ENCODE peak calls at places on chromosomes 6 and 20, in seven cellular contexts. One of them, this sample, is unnamed.

GRCh38 chr6:119313937-119314893 is 35.3 kb downstream of the MAN1A1 start:
- DNase-seq in HCT116: no peak
- DNase-seq in stomach: no peak
- DNase-seq in adrenal gland: no peak
- DNase-seq in transverse colon: peak
- DNase-seq in heart left ventricle: no peak
- DNase-seq in A549: no peak
- DNase-seq in this sample: no peak

GRCh38 chr6:37407948-37408347 is 25.1 kb upstream of the CMTR1 start:
- DNase-seq in HCT116: no peak
- DNase-seq in stomach: no peak
- DNase-seq in adrenal gland: no peak
- DNase-seq in transverse colon: no peak
- DNase-seq in heart left ventricle: no peak
- DNase-seq in A549: no peak
- DNase-seq in this sample: no peak

GRCh38 chr6:154738561-154738961 is 5.3 kb downstream of the SCAF8 start:
- DNase-seq in HCT116: no peak
- DNase-seq in stomach: no peak
- DNase-seq in adrenal gland: no peak
- DNase-seq in transverse colon: no peak
- DNase-seq in heart left ventricle: no peak
- DNase-seq in A549: no peak
- DNase-seq in this sample: no peak

GRCh38 chr6:170209354-170210025 is 81.4 kb downstream of the DLL1 start:
- DNase-seq in HCT116: no peak
- DNase-seq in stomach: peak
- DNase-seq in adrenal gland: no peak
- DNase-seq in transverse colon: no peak
- DNase-seq in heart left ventricle: no peak
- DNase-seq in A549: no peak
- DNase-seq in this sample: no peak

GRCh38 chr6:170449835-170450753 is 103.0 kb downstream of the PSMB1 start:
- DNase-seq in HCT116: no peak
- DNase-seq in stomach: no peak
- DNase-seq in adrenal gland: no peak
- DNase-seq in transverse colon: no peak
- DNase-seq in heart left ventricle: no peak
- DNase-seq in A549: no peak
- DNase-seq in this sample: no peak

GRCh38 chr6:72525821-72526550 is 95.9 kb upstream of the KCNQ5 start:
- DNase-seq in HCT116: no peak
- DNase-seq in stomach: no peak
- DNase-seq in adrenal gland: no peak
- DNase-seq in transverse colon: no peak
- DNase-seq in heart left ventricle: no peak
- DNase-seq in A549: no peak
- DNase-seq in this sample: no peak

GRCh38 chr6:111837641-111838500 is 35.4 kb downstream of the FYN start:
- DNase-seq in HCT116: no peak
- DNase-seq in stomach: no peak
- DNase-seq in adrenal gland: no peak
- DNase-seq in transverse colon: no peak
- DNase-seq in heart left ventricle: no peak
- DNase-seq in A549: no peak
- DNase-seq in this sample: no peak

GRCh38 chr6:21747441-21747840 is 153.9 kb downstream of the SOX4 start:
- DNase-seq in HCT116: no peak
- DNase-seq in stomach: no peak
- DNase-seq in adrenal gland: no peak
- DNase-seq in transverse colon: no peak
- DNase-seq in heart left ventricle: no peak
- DNase-seq in A549: no peak
- DNase-seq in this sample: no peak

GRCh38 chr20:25402583-25402982 is 4.9 kb upstream of the GINS1 start:
- DNase-seq in HCT116: no peak
- DNase-seq in stomach: no peak
- DNase-seq in adrenal gland: no peak
- DNase-seq in transverse colon: no peak
- DNase-seq in heart left ventricle: no peak
- DNase-seq in A549: no peak
- DNase-seq in this sample: no peak

GRCh38 chr20:38871560-38871953 is 54.7 kb upstream of the FAM83D start:
- DNase-seq in HCT116: no peak
- DNase-seq in stomach: no peak
- DNase-seq in adrenal gland: no peak
- DNase-seq in transverse colon: no peak
- DNase-seq in heart left ventricle: no peak
- DNase-seq in A549: no peak
- DNase-seq in this sample: no peak

GRCh38 chr20:38872491-38873049 is 53.6 kb upstream of the FAM83D start:
- DNase-seq in HCT116: no peak
- DNase-seq in stomach: no peak
- DNase-seq in adrenal gland: no peak
- DNase-seq in transverse colon: no peak
- DNase-seq in heart left ventricle: no peak
- DNase-seq in A549: no peak
- DNase-seq in this sample: no peak

GRCh38 chr20:38874460-38875169 is 51.6 kb upstream of the FAM83D start:
- DNase-seq in HCT116: no peak
- DNase-seq in stomach: no peak
- DNase-seq in adrenal gland: no peak
- DNase-seq in transverse colon: peak
- DNase-seq in heart left ventricle: no peak
- DNase-seq in A549: no peak
- DNase-seq in this sample: no peak

GRCh38 chr20:38872036-38872435 is 54.2 kb upstream of the FAM83D start:
- DNase-seq in HCT116: no peak
- DNase-seq in stomach: no peak
- DNase-seq in adrenal gland: no peak
- DNase-seq in transverse colon: peak
- DNase-seq in heart left ventricle: no peak
- DNase-seq in A549: no peak
- DNase-seq in this sample: no peak

DNA sequence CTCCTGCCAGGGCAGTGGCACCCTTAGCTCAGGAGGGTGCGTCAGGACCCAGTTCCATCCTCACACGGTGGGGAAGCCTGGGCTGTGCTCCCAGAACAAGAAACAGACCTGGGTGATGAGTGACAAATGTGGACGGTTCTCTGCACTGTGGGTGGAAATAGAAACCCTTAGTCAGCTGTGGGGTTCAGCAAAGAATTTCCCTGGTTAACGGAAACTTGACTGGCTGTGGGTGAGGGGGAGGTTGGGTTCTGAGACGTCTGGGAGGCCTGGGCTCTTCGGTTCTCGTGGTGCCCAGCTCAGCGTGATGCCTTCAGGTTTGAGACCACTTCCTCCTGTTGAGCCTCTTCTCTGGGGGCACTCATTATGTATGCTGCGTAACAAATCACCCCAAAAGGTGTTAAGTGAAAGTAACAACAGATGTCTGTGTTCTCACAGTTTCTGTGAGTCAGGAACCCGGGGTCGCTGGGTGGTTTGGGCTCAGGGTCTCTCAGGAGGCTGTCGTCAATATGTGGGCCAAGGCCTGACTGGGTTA is 53.1 kb upstream of the FAM83D start:
- DNase-seq in HCT116: no peak
- DNase-seq in stomach: no peak
- DNase-seq in adrenal gland: no peak
- DNase-seq in transverse colon: peak
- DNase-seq in heart left ventricle: no peak
- DNase-seq in A549: no peak
- DNase-seq in this sample: no peak
- H3K4me3 ChIP-seq in HCT116: no peak
- H3K4me3 ChIP-seq in stomach: no peak
- H3K4me3 ChIP-seq in adrenal gland: no peak
- H3K4me3 ChIP-seq in transverse colon: no peak
- H3K4me3 ChIP-seq in heart left ventricle: no peak
- H3K4me3 ChIP-seq in A549: no peak
- H3K4me3 ChIP-seq in this sample: no peak

GRCh38 chr20:11000416-11000815 is 326.6 kb upstream of the JAG1 start:
- DNase-seq in HCT116: no peak
- DNase-seq in stomach: no peak
- DNase-seq in adrenal gland: no peak
- DNase-seq in transverse colon: no peak
- DNase-seq in heart left ventricle: no peak
- DNase-seq in A549: no peak
- DNase-seq in this sample: no peak

GRCh38 chr20:10998476-10998875 is 324.7 kb upstream of the JAG1 start:
- DNase-seq in HCT116: no peak
- DNase-seq in stomach: no peak
- DNase-seq in adrenal gland: no peak
- DNase-seq in transverse colon: no peak
- DNase-seq in heart left ventricle: no peak
- DNase-seq in A549: no peak
- DNase-seq in this sample: no peak

GRCh38 chr20:11003341-11003740 is 329.5 kb upstream of the JAG1 start:
- DNase-seq in HCT116: no peak
- DNase-seq in stomach: no peak
- DNase-seq in adrenal gland: no peak
- DNase-seq in transverse colon: no peak
- DNase-seq in heart left ventricle: no peak
- DNase-seq in A549: no peak
- DNase-seq in this sample: no peak

DNA sequence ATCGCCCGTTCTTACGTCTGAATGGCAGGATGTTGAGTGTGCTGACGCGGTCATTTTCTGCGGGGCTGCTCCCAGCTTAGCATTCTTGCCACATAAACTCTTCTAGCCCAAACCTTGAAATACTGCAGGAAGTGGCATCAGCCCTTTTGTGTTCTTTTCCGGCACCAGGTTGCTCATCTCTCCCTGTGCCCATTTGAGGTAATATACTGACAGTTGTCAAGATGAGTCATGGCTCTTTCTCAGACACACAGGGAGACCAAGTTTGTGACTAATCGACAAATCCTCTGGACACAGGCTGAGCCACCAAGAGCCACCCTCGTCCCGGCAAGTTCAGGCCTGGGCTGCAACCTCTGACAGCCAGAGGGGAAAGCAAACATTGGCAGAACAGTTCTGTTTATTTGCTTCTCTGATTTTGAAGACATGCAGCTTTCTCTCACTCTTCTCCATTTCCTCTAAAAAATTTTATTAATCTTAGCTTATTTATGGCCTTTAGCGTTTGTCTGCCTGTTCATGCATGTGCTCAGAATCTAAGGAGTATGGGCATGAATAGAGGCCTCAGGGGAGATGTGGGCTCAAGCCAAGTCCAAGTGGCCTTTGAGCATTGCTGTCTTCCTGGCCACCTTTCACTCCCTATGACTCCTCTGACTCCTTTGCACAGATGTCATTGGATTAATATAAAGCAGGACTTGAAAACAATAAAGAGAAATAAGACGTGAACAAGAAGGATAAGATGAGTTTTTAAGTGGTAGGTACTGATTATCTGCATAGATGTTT is 328.2 kb upstream of the JAG1 start:
- DNase-seq in HCT116: peak
- DNase-seq in stomach: no peak
- DNase-seq in adrenal gland: no peak
- DNase-seq in transverse colon: no peak
- DNase-seq in heart left ventricle: no peak
- DNase-seq in A549: peak
- DNase-seq in this sample: peak
- H3K27ac ChIP-seq in HCT116: peak
- H3K27ac ChIP-seq in stomach: no peak
- H3K27ac ChIP-seq in adrenal gland: no peak
- H3K27ac ChIP-seq in transverse colon: no peak
- H3K27ac ChIP-seq in heart left ventricle: no peak
- H3K27ac ChIP-seq in A549: peak
- H3K27ac ChIP-seq in this sample: peak

DNA sequence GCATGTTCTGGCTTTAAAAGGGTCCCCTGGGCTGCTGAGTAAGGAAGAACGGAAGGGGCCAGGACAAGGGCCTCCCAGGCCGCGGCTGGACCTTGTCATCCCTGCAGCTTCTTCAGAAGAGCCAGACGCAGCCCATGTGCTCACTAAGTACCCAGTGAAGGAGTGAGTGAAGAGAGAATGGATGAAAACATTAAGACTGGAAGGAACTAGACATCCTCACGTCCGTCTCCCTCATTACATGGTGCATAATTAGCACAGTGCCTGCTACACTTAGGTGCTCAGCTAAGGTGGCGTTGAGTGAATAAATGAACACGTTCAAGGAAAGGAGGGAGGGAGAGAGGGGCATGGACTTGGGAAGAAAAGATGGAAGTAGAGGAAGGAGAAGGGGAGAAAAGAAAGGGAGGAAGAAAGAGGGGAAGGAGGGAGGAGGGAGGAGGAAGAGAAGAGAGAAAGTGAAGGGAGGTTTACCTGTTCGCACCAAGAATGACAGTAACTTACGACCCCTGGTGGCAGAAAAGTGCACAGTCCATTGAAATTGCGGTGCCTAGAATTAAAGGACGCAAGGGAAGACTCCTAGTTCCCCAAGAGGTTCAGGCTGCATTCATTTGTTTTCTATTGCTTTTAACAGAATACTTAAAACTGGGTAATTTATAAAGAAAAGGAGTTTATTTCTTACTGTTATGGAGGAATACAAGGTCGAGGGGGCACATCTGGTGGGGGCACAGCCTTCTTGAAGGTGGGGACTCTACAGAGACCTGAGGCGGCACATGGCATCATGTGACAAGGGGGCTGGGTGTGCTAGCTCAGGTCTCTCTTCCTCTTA is 8.0 kb downstream of the TP53RK start:
- DNase-seq in HCT116: no peak
- DNase-seq in stomach: peak
- DNase-seq in adrenal gland: peak
- DNase-seq in transverse colon: peak
- DNase-seq in heart left ventricle: peak
- DNase-seq in A549: peak
- DNase-seq in this sample: no peak
- TF ChIP-seq POLR2A in HCT116: no peak
- TF ChIP-seq POLR2A in stomach: no peak
- TF ChIP-seq POLR2A in adrenal gland: no peak
- TF ChIP-seq POLR2A in transverse colon: no peak
- TF ChIP-seq POLR2A in heart left ventricle: no peak
- TF ChIP-seq POLR2A in A549: no peak
- TF ChIP-seq POLR2A in this sample: no peak

GRCh38 chr20:57986776-57987175 is 241.7 kb downstream of the ANKRD60 start:
- DNase-seq in HCT116: no peak
- DNase-seq in stomach: no peak
- DNase-seq in adrenal gland: no peak
- DNase-seq in transverse colon: no peak
- DNase-seq in heart left ventricle: no peak
- DNase-seq in A549: no peak
- DNase-seq in this sample: no peak

GRCh38 chr20:57987659-57988058 is 240.8 kb downstream of the ANKRD60 start:
- DNase-seq in HCT116: no peak
- DNase-seq in stomach: no peak
- DNase-seq in adrenal gland: no peak
- DNase-seq in transverse colon: peak
- DNase-seq in heart left ventricle: no peak
- DNase-seq in A549: no peak
- DNase-seq in this sample: no peak

GRCh38 chr20:57988422-57988821 is 240.0 kb downstream of the ANKRD60 start:
- DNase-seq in HCT116: no peak
- DNase-seq in stomach: no peak
- DNase-seq in adrenal gland: no peak
- DNase-seq in transverse colon: no peak
- DNase-seq in heart left ventricle: no peak
- DNase-seq in A549: no peak
- DNase-seq in this sample: no peak

GRCh38 chr20:57983082-57983481 is 245.4 kb downstream of the ANKRD60 start:
- DNase-seq in HCT116: no peak
- DNase-seq in stomach: no peak
- DNase-seq in adrenal gland: no peak
- DNase-seq in transverse colon: no peak
- DNase-seq in heart left ventricle: no peak
- DNase-seq in A549: no peak
- DNase-seq in this sample: no peak

GRCh38 chr20:57985278-57985677 is 243.2 kb downstream of the ANKRD60 start:
- DNase-seq in HCT116: no peak
- DNase-seq in stomach: no peak
- DNase-seq in adrenal gland: no peak
- DNase-seq in transverse colon: no peak
- DNase-seq in heart left ventricle: peak
- DNase-seq in A549: no peak
- DNase-seq in this sample: no peak
- H3K4me3 ChIP-seq in HCT116: no peak
- H3K4me3 ChIP-seq in stomach: no peak
- H3K4me3 ChIP-seq in adrenal gland: no peak
- H3K4me3 ChIP-seq in transverse colon: no peak
- H3K4me3 ChIP-seq in heart left ventricle: no peak
- H3K4me3 ChIP-seq in A549: no peak
- H3K4me3 ChIP-seq in this sample: no peak

This sample was measured in esophagus squamous epithelium.